ENCODE peak calls at places on chromosome 20, in five cellular contexts. U is spleen, J is astrocyte, R is left ventricle myocardium inferior, A is PC-9. M is an unnamed sample.

GRCh38 chr20:63847374-63848002 is 13.8 kb upstream of the ABHD16B start:
- DNase-seq in R (no peak), J (no peak), A (no peak), U (peak), M (no peak)

GRCh38 chr20:10611357-10611756 is 62.4 kb downstream of the JAG1 start:
- DNase-seq in A (no peak), J (no peak), U (no peak), R (peak), M (no peak)

GRCh38 chr20:50867805-50868204 is 63.4 kb downstream of the ADNP start:
- DNase-seq in U (peak), J (no peak), R (no peak), A (no peak), M (no peak)

GRCh38 chr20:6765469-6766058 is 1.9 kb upstream of the BMP2 start:
- DNase-seq in A (peak), U (no peak), R (no peak), J (peak), M (peak)

GRCh38 chr20:17525650-17526049 is 5.5 kb downstream of the BFSP1 start:
- DNase-seq in R (no peak), U (no peak), A (peak), J (peak), M (peak)

GRCh38 chr20:5658897-5659296 is 91.3 kb upstream of the SHLD1 start:
- DNase-seq in A (no peak), U (peak), J (peak), R (peak), M (no peak)

GRCh38 chr20:57555457-57556184 is 5.3 kb upstream of the PCK1 start:
- DNase-seq in U (no peak), J (no peak), R (no peak), A (no peak), M (no peak)

GRCh38 chr20:11980263-11980662 is 62.6 kb downstream of the BTBD3 start:
- DNase-seq in A (no peak), R (no peak), J (no peak), U (no peak), M (no peak)

GRCh38 chr20:6466065-6466810 is 301.2 kb upstream of the BMP2 start:
- DNase-seq in R (no peak), J (peak), A (no peak), U (no peak), M (no peak)

GRCh38 chr20:3922223-3922982 is 33.2 kb downstream of the PANK2 start:
- DNase-seq in R (no peak), J (no peak), U (no peak), A (no peak), M (no peak)

GRCh38 chr20:3323398-3323797 is 84.1 kb downstream of the DNAAF9 start:
- DNase-seq in R (no peak), U (no peak), J (no peak), A (peak), M (no peak)

GRCh38 chr20:56391596-56392281 is at the start of gene AURKA:
- DNase-seq in A (no peak), J (peak), U (no peak), R (no peak), M (no peak)

GRCh38 chr20:48962976-48963730 is 41.6 kb downstream of the ARFGEF2 start:
- DNase-seq in J (no peak), A (no peak), U (no peak), R (no peak), M (no peak)

GRCh38 chr20:36330091-36330490 is 24.0 kb downstream of the DLGAP4 start:
- DNase-seq in A (no peak), U (no peak), R (no peak), J (no peak), M (no peak)

GRCh38 chr20:34997171-34997570 is 41.5 kb downstream of the MYH7B start:
- DNase-seq in R (no peak), U (no peak), J (no peak), A (no peak), M (no peak)

GRCh38 chr20:50996901-50997830 is 25.7 kb downstream of the KCNG1 start:
- DNase-seq in A (no peak), J (peak), R (no peak), U (no peak), M (no peak)

GRCh38 chr20:35451295-35451694 is 4.1 kb upstream of the CEP250 start:
- DNase-seq in R (no peak), U (no peak), A (peak), J (no peak), M (peak)

GRCh38 chr20:57881466-57882405 is 171.9 kb upstream of the PMEPA1 start:
- DNase-seq in R (no peak), U (no peak), A (no peak), J (no peak), M (no peak)

GRCh38 chr20:1851396-1851795 is 43.8 kb upstream of the SIRPA start:
- DNase-seq in J (no peak), U (no peak), R (no peak), A (no peak), M (no peak)

GRCh38 chr20:17735206-17735804 is 35.5 kb downstream of the BANF2 start:
- DNase-seq in J (peak), R (no peak), U (no peak), A (no peak), M (no peak)

GRCh38 chr20:52209154-52209571 is 17.6 kb upstream of the ZFP64 start:
- DNase-seq in A (no peak), J (no peak), U (no peak), R (no peak), M (no peak)

GRCh38 chr20:63686492-63687321 is 9.7 kb upstream of the TNFRSF6B start:
- DNase-seq in U (peak), A (peak), R (peak), J (peak), M (no peak)

GRCh38 chr20:38723069-38723981 is 961 bp upstream of the SLC32A1 start:
- DNase-seq in U (no peak), A (no peak), J (peak), R (no peak), M (no peak)

GRCh38 chr20:18577942-18578341 is 9.9 kb upstream of the DTD1 start:
- DNase-seq in U (no peak), J (no peak), R (no peak), A (no peak), M (no peak)

GRCh38 chr20:63553251-63553932 is 567 bp upstream of the FNDC11 start:
- DNase-seq in J (peak), R (peak), U (peak), A (peak), M (no peak)

GRCh38 chr20:63345328-63346100 is 15.6 kb downstream of the CHRNA4 start:
- DNase-seq in R (peak), U (peak), A (no peak), J (no peak), M (no peak)

GRCh38 chr20:43243672-43244269 is 54.1 kb upstream of the PTPRT start:
- DNase-seq in A (peak), R (no peak), U (no peak), J (no peak), M (peak)

GRCh38 chr20:25532015-25532751 is 53.1 kb downstream of the NINL start:
- DNase-seq in R (no peak), J (no peak), U (no peak), A (peak), M (no peak)

GRCh38 chr20:25280051-25280573 is 32.2 kb downstream of the PYGB start:
- DNase-seq in A (no peak), R (peak), J (no peak), U (peak), M (peak)

GRCh38 chr20:51366155-51366886 is 176.2 kb downstream of the NFATC2 start:
- DNase-seq in R (peak), A (peak), U (peak), J (peak), M (no peak)

GRCh38 chr20:18904624-18905023 is 91.0 kb downstream of the SCP2D1 start:
- DNase-seq in A (no peak), J (no peak), R (no peak), U (no peak), M (no peak)

GRCh38 chr20:31484001-31484400 is 8.9 kb downstream of the REM1 start:
- DNase-seq in R (no peak), J (no peak), U (no peak), A (no peak), M (no peak)

GRCh38 chr20:35329435-35330139 is 37.4 kb upstream of the FAM83C start:
- DNase-seq in J (no peak), R (no peak), U (no peak), A (peak), M (no peak)

GRCh38 chr20:19583532-19584175 is 174.4 kb upstream of the RIN2 start:
- DNase-seq in U (peak), R (peak), J (no peak), A (peak), M (peak)

GRCh38 chr20:58071500-58071804 is 157.0 kb downstream of the ANKRD60 start:
- DNase-seq in R (no peak), A (no peak), U (no peak), J (no peak), M (no peak)

GRCh38 chr20:57849126-57849867 is 139.5 kb upstream of the PMEPA1 start:
- DNase-seq in U (no peak), R (no peak), J (peak), A (no peak), M (no peak)

GRCh38 chr20:45968081-45968671 is 3.8 kb downstream of the ZNF335 start:
- DNase-seq in U (no peak), R (no peak), A (no peak), J (no peak), M (no peak)
- TF ChIP-seq CTCF in U (no peak), R (no peak), A (no peak), J (no peak), M (no peak)

GRCh38 chr20:22691369-22692118 is 107.2 kb upstream of the FOXA2 start:
- DNase-seq in J (peak), R (peak), A (peak), U (peak), M (no peak)
- H3K4me3 ChIP-seq in J (no peak), R (peak), A (no peak), U (no peak), M (no peak)

GRCh38 chr20:33233129-33233774 is 2.5 kb upstream of the BPIFA1 start:
- DNase-seq in R (no peak), A (no peak), U (no peak), J (no peak), M (no peak)
- TF ChIP-seq CTCF in R (no peak), A (no peak), U (no peak), J (no peak), M (no peak)

DNA sequence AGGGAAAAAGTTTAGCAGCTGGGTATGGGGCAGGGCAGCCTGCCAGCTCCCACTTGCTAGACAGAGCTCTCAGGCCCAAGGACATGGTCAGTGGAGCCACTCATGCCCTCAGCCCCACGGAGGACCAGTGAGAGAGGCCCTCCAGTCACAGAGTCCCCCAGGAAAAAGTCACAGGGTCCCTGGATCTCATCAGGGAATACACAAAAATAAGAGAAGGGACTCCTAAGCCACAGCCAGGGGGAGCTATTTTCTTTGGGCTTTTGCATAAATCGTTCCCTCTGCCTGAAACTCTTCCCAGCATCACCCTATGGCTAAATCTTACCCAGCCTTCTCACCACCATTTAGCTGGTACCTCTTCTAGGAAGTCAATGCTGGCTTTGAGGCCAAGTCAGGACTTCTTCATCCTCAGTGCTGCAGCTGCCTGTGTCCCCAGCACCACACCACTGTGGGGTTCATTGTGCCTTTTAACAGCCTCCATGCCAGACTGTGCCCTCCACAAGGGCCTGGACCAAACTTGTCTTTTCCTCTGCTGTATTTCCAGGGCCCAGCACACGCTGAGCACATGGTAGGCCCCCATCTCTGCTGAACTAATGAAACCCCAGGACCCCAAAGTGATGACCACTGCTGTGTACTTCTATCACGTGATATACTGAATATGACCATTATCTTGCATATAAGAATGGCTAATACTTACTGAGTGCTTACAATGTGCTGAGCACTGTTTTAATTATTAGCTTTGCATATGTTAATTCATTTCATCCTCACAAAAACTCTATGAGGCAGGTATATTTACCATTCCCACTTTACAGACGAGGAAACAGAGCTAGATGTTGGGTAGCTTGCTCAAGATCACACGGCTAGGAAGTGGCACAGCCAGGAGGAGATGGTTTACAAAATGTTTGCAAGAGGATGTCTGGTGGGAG is 2.0 kb downstream of the ZNF335 start:
- DNase-seq in J (peak), R (no peak), A (peak), U (peak), M (no peak)
- H3K4me3 ChIP-seq in J (peak), R (peak), A (peak), U (peak), M (peak)

GRCh38 chr20:8829232-8829631 is 239.7 kb upstream of the PLCB4 start:
- DNase-seq in A (no peak), R (no peak), J (no peak), U (no peak), M (no peak)
- TF ChIP-seq CTCF in A (peak), R (no peak), J (peak), U (no peak), M (peak)

GRCh38 chr20:47574616-47575401 is 73.1 kb downstream of the NCOA3 start:
- DNase-seq in A (no peak), R (no peak), U (no peak), J (no peak), M (no peak)

GRCh38 chr20:47578543-47578942 is 76.9 kb downstream of the NCOA3 start:
- DNase-seq in J (no peak), R (no peak), A (no peak), U (no peak), M (no peak)

GRCh38 chr20:47576516-47577033 is 74.9 kb downstream of the NCOA3 start:
- DNase-seq in R (peak), A (peak), U (no peak), J (peak), M (peak)

GRCh38 chr20:47573586-47573985 is 71.9 kb downstream of the NCOA3 start:
- DNase-seq in A (no peak), U (no peak), J (no peak), R (no peak), M (no peak)

DNA sequence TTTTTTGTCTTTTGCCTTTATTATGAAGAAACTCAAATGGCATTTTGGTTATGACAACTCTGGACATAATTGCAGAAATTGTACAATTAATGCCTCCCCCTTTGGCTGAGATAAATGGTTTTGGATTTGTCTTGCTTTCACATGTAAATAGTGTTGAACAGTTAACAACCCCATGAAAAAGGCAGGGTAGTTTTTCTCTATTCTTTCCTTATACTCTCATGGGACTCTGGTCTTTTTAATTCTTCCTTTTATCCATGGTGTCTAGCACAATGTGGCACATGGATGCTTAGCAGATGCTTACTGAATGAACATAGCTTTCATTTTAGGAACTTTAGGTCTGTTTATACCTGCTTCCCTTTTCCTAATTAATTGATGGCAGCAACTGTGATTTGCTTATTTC is 75.6 kb downstream of the NCOA3 start:
- DNase-seq in A (no peak), J (no peak), R (no peak), U (no peak), M (no peak)
- H3K4me3 ChIP-seq in A (peak), J (no peak), R (peak), U (no peak), M (no peak)

GRCh38 chr20:44959896-44960852 is at the start of gene TOMM34:
- DNase-seq in R (peak), U (peak), A (peak), J (peak), M (peak)
- TF ChIP-seq CTCF in R (no peak), U (peak), A (no peak), J (no peak), M (no peak)